ENCODE peak calls at places on chromosomes 13 and 19, in nine cellular contexts. Y, B, N, E, O, K, R, W and D are unnamed samples.

GRCh38 chr19:16405797-16406196 is 66.0 kb downstream of the EPS15L1 start:
- DNase-seq in O (no peak), B (no peak), Y (no peak), E (no peak), K (no peak), N (no peak), W (no peak), R (no peak), D (no peak)

GRCh38 chr13:66714795-66715194 is 515.3 kb downstream of the PCDH9 start:
- DNase-seq in K (no peak), O (no peak), B (no peak), Y (no peak), W (no peak), N (no peak), R (no peak), E (no peak), D (no peak)

GRCh38 chr13:47800593-47800992 is 200.5 kb downstream of the SUCLA2 start:
- DNase-seq in W (no peak), B (no peak), Y (no peak), K (no peak), O (no peak), N (no peak), R (no peak), E (no peak), D (no peak)

GRCh38 chr19:18098891-18099622 is 1.5 kb downstream of the MAST3 start:
- DNase-seq in O (no peak), E (no peak), Y (no peak), R (no peak), B (no peak), W (no peak), K (peak; percentile 70), N (peak; percentile 32), D (no peak)

GRCh38 chr13:74966814-74967213 is 515.2 kb downstream of the TBC1D4 start:
- DNase-seq in W (no peak), E (no peak), O (peak; percentile 6), B (no peak), K (no peak), Y (no peak), N (no peak), R (no peak), D (no peak)

GRCh38 chr19:46656541-46656940 is 4.4 kb downstream of the DACT3 start:
- DNase-seq in B (no peak), R (no peak), N (no peak), E (no peak), K (no peak), Y (no peak), W (no peak), O (no peak), D (no peak)

GRCh38 chr19:6222884-6223283 is 56.9 kb downstream of the MLLT1 start:
- DNase-seq in E (no peak), K (peak; percentile 24), R (no peak), Y (no peak), N (no peak), O (no peak), B (no peak), W (no peak), D (no peak)

GRCh38 chr19:45901432-45901903 is 945 bp downstream of the MYPOP start:
- DNase-seq in N (peak; percentile 44), R (peak; percentile 42), W (peak; percentile 47), Y (peak; percentile 53), K (no peak), O (peak; percentile 29), B (peak; percentile 39), E (no peak), D (no peak)

GRCh38 chr19:38993271-38993670 is 17.7 kb upstream of the FBXO17 start:
- DNase-seq in R (peak; percentile 74), Y (no peak), O (no peak), K (no peak), E (peak; percentile 68), B (no peak), W (no peak), N (no peak), D (no peak)

GRCh38 chr13:59166174-59166573 is 997.6 kb downstream of the DIAPH3 start:
- DNase-seq in N (no peak), W (no peak), O (no peak), K (no peak), B (no peak), E (no peak), R (no peak), Y (no peak), D (no peak)

GRCh38 chr19:16018106-16018755 is 58.1 kb upstream of the TPM4 start:
- DNase-seq in W (no peak), B (no peak), O (no peak), N (peak; percentile 20), K (no peak), R (no peak), Y (no peak), E (no peak), D (no peak)

GRCh38 chr19:35248310-35249145 is at the start of gene LSR:
- DNase-seq in O (peak; percentile 96), R (no peak), E (peak; percentile 61), W (no peak), N (peak; percentile 94), B (peak; percentile 93), Y (no peak), K (peak; percentile 89), D (no peak)

GRCh38 chr13:33721719-33722118 is 96.2 kb upstream of the RFC3 start:
- DNase-seq in B (no peak), K (no peak), Y (no peak), R (peak; percentile 62), N (no peak), W (no peak), O (peak; percentile 50), E (peak; percentile 19), D (no peak)

GRCh38 chr19:38394488-38394887 is 6.0 kb downstream of the SPRED3 start:
- DNase-seq in E (no peak), K (peak; percentile 77), R (no peak), B (no peak), Y (no peak), W (no peak), N (no peak), O (peak; percentile 27), D (peak; percentile 77)

GRCh38 chr19:3175761-3176714 is 2.5 kb upstream of the S1PR4 start:
- DNase-seq in R (peak; percentile 65), B (peak; percentile 90), E (peak; percentile 87), Y (no peak), W (no peak), O (no peak), K (peak; percentile 75), N (peak; percentile 90), D (no peak)

GRCh38 chr13:31067416-31068118 is 94.1 kb downstream of the HSPH1 start:
- DNase-seq in R (peak; percentile 78), N (no peak), K (no peak), W (peak; percentile 24), Y (no peak), E (peak; percentile 38), O (no peak), B (no peak), D (no peak)

GRCh38 chr13:77620138-77620537 is 77.3 kb upstream of the SLAIN1 start:
- DNase-seq in N (no peak), B (no peak), Y (no peak), R (no peak), E (no peak), O (no peak), K (no peak), W (no peak), D (no peak)

GRCh38 chr19:33458171-33458633 is 63.4 kb downstream of the PEPD start:
- DNase-seq in N (no peak), R (no peak), K (no peak), E (no peak), Y (no peak), O (no peak), B (no peak), W (no peak), D (no peak)

GRCh38 chr13:51731759-51732158 is 72.2 kb downstream of the DHRS12 start:
- DNase-seq in E (peak; percentile 16), N (no peak), O (no peak), R (peak; percentile 54), Y (no peak), W (no peak), K (no peak), B (no peak), D (no peak)
- H3K4me1 ChIP-seq in E (peaks cover 58% of the 10 kb centered on the region), N (peaks cover 48% of the 10 kb centered on the region), O (no peaks in the 10 kb centered on the region), R (peaks cover 32% of the 10 kb centered on the region), Y (peaks cover 34% of the 10 kb centered on the region), W (no peaks in the 10 kb centered on the region), K (no peaks in the 10 kb centered on the region), B (no peaks in the 10 kb centered on the region), D (peaks cover 1% of the 10 kb centered on the region)

GRCh38 chr19:9498183-9498902 is at the start of gene ZNF560:
- DNase-seq in E (no peak), B (no peak), R (peak; percentile 12), O (peak; percentile 28), N (no peak), K (no peak), W (no peak), Y (no peak), D (peak; percentile 67)

DNA sequence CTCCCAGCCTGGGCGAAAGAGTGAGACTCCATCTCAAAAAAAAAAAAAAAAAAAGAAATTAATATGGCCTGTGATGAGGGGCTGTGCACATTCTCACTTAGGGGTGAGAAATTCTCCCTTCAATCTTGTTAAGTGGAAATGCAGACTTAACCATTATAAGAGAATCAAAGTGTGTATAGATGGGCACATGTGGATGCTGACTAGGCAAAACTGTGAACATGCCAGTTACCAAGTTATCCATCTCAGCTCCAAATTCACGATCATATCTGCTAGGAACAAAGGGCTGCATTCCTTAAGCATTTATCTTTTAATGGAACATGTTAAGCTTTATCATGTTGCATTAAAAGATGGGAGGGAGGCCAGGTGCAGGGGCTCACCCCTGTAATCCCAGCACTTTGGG is 4.3 kb downstream of the ZNF560 start:
- DNase-seq in N (no peak), W (no peak), K (no peak), R (no peak), Y (no peak), E (no peak), B (no peak), O (no peak), D (no peak)
- H3K9me3 ChIP-seq in N (peaks cover 56% of the 10 kb centered on the region), W (no peaks in the 10 kb centered on the region), K (peaks cover 8% of the 10 kb centered on the region), R (peaks cover 9% of the 10 kb centered on the region), Y (peaks cover 49% of the 10 kb centered on the region), E (peaks cover 7% of the 10 kb centered on the region), B (peaks cover 61% of the 10 kb centered on the region), O (no peaks in the 10 kb centered on the region), D (peaks cover 7% of the 10 kb centered on the region)

DNA sequence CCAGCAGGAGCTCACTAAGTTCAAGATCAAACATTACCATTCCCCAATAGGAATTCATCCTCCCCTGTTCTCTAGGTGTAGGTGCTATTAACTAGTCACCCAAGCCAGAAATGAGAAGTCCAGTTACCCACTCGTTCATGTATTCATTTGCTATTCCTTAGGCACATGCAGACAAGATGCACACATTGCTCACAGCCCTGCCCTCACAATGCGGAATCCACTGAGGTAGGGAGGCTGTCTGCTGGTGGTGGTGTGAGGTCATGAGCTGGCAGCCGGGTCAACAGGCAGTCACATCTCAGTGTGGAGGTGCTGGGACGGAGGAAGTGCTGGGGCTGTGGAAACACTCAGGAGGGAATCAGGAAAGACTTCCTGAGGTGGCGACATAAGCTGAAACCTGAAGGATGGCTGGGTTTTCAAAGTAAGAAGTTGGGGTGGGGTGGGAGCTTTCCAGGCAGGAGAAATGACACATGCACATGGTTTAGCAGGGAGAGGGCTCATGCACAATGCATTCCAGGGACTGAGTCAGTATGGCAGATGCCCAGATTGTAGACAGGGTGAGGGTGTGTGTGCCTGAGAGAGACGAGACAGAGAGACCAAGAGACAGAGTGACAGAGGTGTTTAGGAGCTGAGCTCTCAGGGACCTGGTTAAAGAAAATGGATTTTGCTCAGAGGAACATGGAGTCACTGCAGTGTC is 117.6 kb downstream of the USP12 start:
- DNase-seq in R (peak; percentile 88), B (no peak), E (peak; percentile 29), W (no peak), O (no peak), Y (no peak), K (no peak), N (no peak), D (no peak)
- H3K4me1 ChIP-seq in R (peaks cover 16% of the 10 kb centered on the region), B (no peaks in the 10 kb centered on the region), E (peaks cover 18% of the 10 kb centered on the region), W (no peaks in the 10 kb centered on the region), O (no peaks in the 10 kb centered on the region), Y (peaks cover 10% of the 10 kb centered on the region), K (no peaks in the 10 kb centered on the region), N (no peaks in the 10 kb centered on the region), D (no peaks in the 10 kb centered on the region)

GRCh38 chr13:104314926-104315535 is 1248.8 kb upstream of the SLC10A2 start:
- DNase-seq in O (no peak), R (peak; percentile 1), E (no peak), K (no peak), Y (no peak), N (no peak), W (no peak), B (no peak), D (no peak)
- H3K9me3 ChIP-seq in O (no peaks in the 10 kb centered on the region), R (no peaks in the 10 kb centered on the region), E (no peaks in the 10 kb centered on the region), K (no peaks in the 10 kb centered on the region), Y (no peaks in the 10 kb centered on the region), N (no peaks in the 10 kb centered on the region), W (no peaks in the 10 kb centered on the region), B (no peaks in the 10 kb centered on the region), D (no peaks in the 10 kb centered on the region)